ENCODE peak calls at places on chromosomes 4 and X, in nine cellular contexts. P is nucleus accumbens; X is amniotic epithelial cell; N is bronchial epithelial cell; D is fibroblast of gingiva; H is H4; E is CD8-positive, alpha-beta memory T cell; T is EL; O is NCI-H1417. U is an unnamed sample.

GRCh38 chrX:48957477-48957826 is at the start of gene OTUD5:
- DNase-seq in T (peak; percentile 62), X (no peak), N (no peak), D (no peak), H (no peak), E (peak; percentile 87), O (peak; percentile 78), P (peak; percentile 43), U (peak; percentile 64)

GRCh38 chrX:111010151-111010550 is 85.8 kb upstream of the PAK3 start:
- DNase-seq in N (no peak), X (no peak), P (no peak), E (no peak), H (no peak), O (no peak), D (no peak), T (no peak), U (no peak)

GRCh38 chrX:22278375-22278774 is 5.7 kb downstream of the CBLL2 start:
- DNase-seq in N (peak; percentile 12), O (peak; percentile 12), E (no peak), D (no peak), T (peak; percentile 1), X (peak; percentile 4), P (no peak), H (no peak), U (no peak)

GRCh38 chrX:141894733-141895132 is 9.0 kb upstream of the MAGEC1 start:
- DNase-seq in N (no peak), H (no peak), D (no peak), T (no peak), O (no peak), E (no peak), P (no peak), X (no peak), U (no peak)

GRCh38 chrX:69062493-69062892 is 102.8 kb downstream of the PJA1 start:
- DNase-seq in N (no peak), E (no peak), D (no peak), O (no peak), P (no peak), H (no peak), X (no peak), T (no peak), U (no peak)

GRCh38 chrX:17737707-17738001 is 361 bp downstream of the SCML1 start:
- DNase-seq in N (no peak), E (no peak), P (no peak), H (no peak), T (no peak), D (no peak), O (no peak), X (no peak), U (no peak)

GRCh38 chr4:59994118-59994517 is 1206.0 kb upstream of the ADGRL3 start:
- DNase-seq in E (no peak), O (no peak), T (no peak), H (no peak), N (no peak), P (no peak), D (no peak), X (no peak), U (no peak)

GRCh38 chr4:139558235-139559094 is 2.4 kb upstream of the SETD7 start:
- DNase-seq in O (no peak), X (peak; percentile 67), E (no peak), T (no peak), D (no peak), N (no peak), H (no peak), P (no peak), U (no peak)

U was measured in Right ventricle myocardium superior.